ENCODE peak calls at places on chromosome X, in seven cellular contexts. M is PC-3, N is bronchial epithelial cell, C is astrocyte of the spinal cord, X is mucosa of descending colon, Q is iPS DF 6.9, I is fibroblast of pulmonary artery. B is an unnamed sample.

GRCh38 chrX:105837227-105837626 is 14.9 kb downstream of the NRK start:
- DNase-seq in C (peak), X (peak), Q (no peak), N (peak), I (peak), M (peak), B (no peak)

GRCh38 chrX:74242484-74243138 is 61.4 kb upstream of the ZCCHC13 start:
- DNase-seq in I (no peak), N (no peak), C (no peak), X (no peak), M (no peak), Q (no peak), B (no peak)

GRCh38 chrX:123959281-123960063 is 2.0 kb upstream of the STAG2 start:
- DNase-seq in X (peak), Q (no peak), N (no peak), C (peak), I (peak), M (peak), B (no peak)

GRCh38 chrX:19017271-19017670 is 33.4 kb upstream of the PHKA2 start:
- DNase-seq in Q (no peak), I (peak), C (no peak), X (peak), M (peak), N (peak), B (no peak)

GRCh38 chrX:17564689-17565409 is 172.4 kb upstream of the SCML1 start:
- DNase-seq in M (no peak), Q (no peak), N (no peak), C (no peak), I (no peak), X (no peak), B (no peak)

GRCh38 chrX:154594491-154594890 is 9.6 kb downstream of the CTAG1A start:
- DNase-seq in I (no peak), X (no peak), C (no peak), N (no peak), M (no peak), Q (no peak), B (no peak)

GRCh38 chrX:118188977-118189376 is 72.4 kb upstream of the KLHL13 start:
- DNase-seq in I (peak), X (no peak), N (no peak), M (no peak), C (no peak), Q (no peak), B (no peak)

GRCh38 chrX:88828011-88828410 is 81.0 kb downstream of the CPXCR1 start:
- DNase-seq in N (no peak), I (no peak), M (no peak), C (no peak), X (no peak), Q (no peak), B (no peak)

GRCh38 chrX:111568356-111568755 is 56.9 kb downstream of the SERTM2 start:
- DNase-seq in X (peak), I (peak), C (no peak), M (peak), Q (no peak), N (peak), B (no peak)

GRCh38 chrX:73615022-73615421 is 52.0 kb downstream of the CHIC1 start:
- DNase-seq in M (no peak), Q (no peak), X (no peak), I (no peak), C (no peak), N (no peak), B (no peak)

GRCh38 chrX:1554469-1555210 is 17.7 kb upstream of the P2RY8 start:
- DNase-seq in C (no peak), M (no peak), Q (no peak), X (no peak), I (no peak), N (no peak), B (no peak)

GRCh38 chrX:17608898-17609297 is 128.4 kb upstream of the SCML1 start:
- DNase-seq in M (peak), N (no peak), Q (no peak), X (no peak), C (no peak), I (no peak), B (no peak)

GRCh38 chrX:154021131-154021611 is 1.5 kb upstream of the IRAK1 start:
- DNase-seq in I (peak), N (peak), C (peak), M (no peak), Q (no peak), X (no peak), B (no peak)

GRCh38 chrX:117196481-117196880 is 733.7 kb upstream of the CT83 start:
- DNase-seq in Q (peak), X (no peak), N (no peak), C (no peak), M (no peak), I (no peak), B (no peak)

DNA sequence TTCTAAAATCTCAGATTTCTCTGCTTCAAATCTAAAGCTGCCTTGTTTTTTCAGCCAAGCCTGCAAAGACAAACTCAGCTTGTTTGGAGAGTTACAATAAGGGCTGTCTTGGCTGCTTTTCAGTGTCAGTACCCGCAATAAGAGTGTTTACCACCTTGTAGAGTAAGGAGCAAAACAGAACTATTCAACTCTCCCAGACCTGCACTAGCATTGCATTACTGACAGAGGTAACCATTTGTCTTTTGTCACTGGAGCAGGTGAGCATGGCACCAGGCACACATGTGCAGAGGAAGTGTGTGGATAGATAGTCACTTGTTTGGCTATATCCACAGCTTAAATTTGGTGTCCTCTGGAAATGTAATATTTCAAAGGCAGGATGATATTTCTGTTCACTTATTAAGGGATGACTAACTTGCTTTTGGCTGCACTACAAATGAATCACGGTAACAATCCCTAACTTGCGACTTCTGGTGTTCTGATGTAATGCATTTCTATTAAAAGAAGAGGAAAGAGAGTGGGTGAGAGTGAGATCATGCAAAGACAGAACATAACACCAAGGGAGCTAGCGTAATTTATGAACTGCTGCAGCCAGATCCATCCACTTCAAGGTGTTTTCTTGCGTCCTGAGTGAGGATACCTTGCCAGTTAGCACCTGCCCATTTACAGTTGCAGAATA is 38.6 kb downstream of the PTCHD1 start:
- DNase-seq in Q (no peak), M (peak), C (peak), X (no peak), N (peak), I (peak), B (no peak)
- H3K4me3 ChIP-seq in Q (no peak), M (no peak), C (no peak), X (no peak), N (no peak), I (no peak), B (no peak)

GRCh38 chrX:69285881-69286545 is 120.8 kb upstream of the PJA1 start:
- DNase-seq in C (peak), Q (no peak), N (no peak), I (peak), M (peak), X (peak), B (no peak)
- H3K4me3 ChIP-seq in C (peak), Q (peak), N (peak), I (peak), M (peak), X (no peak), B (no peak)

GRCh38 chrX:47618923-47619485 is 653 bp downstream of the SYN1 start:
- DNase-seq in M (no peak), I (no peak), Q (no peak), X (no peak), C (no peak), N (no peak), B (no peak)

GRCh38 chrX:47619486-47620302 is at the start of gene SYN1:
- DNase-seq in I (peak), C (peak), X (peak), N (peak), Q (no peak), M (peak), B (no peak)

GRCh38 chrX:47623540-47624027 is 3.9 kb upstream of the SYN1 start:
- DNase-seq in N (peak), I (peak), X (peak), Q (peak), M (no peak), C (peak), B (no peak)

GRCh38 chrX:47621851-47622250 is 2.2 kb upstream of the SYN1 start:
- DNase-seq in I (no peak), Q (no peak), C (no peak), N (no peak), X (no peak), M (no peak), B (no peak)

DNA sequence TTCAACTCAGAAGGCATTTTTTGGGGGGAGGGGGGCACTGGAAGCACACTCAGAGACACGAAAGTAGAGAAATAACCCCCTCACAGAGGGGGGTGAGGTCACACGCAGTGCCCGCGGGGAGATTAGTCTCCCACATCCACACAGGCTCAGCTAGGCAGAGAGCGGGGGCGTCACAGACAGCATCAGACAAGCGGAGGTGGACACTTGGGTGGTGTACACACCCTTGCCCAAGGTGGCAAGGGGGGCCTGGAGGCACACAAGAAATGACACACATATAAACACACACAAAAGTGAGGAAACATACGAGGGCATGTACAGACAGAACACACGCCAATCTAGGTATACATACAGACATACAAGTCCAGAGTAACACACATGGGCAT is 637 bp upstream of the SYN1 start:
- DNase-seq in I (no peak), Q (no peak), M (no peak), X (no peak), C (no peak), N (no peak), B (no peak)
- H3K4me3 ChIP-seq in I (no peak), Q (peak), M (no peak), X (no peak), C (no peak), N (no peak), B (no peak)

GRCh38 chrX:67613366-67613765 is 69.5 kb downstream of the AR start:
- DNase-seq in N (no peak), I (peak), Q (no peak), X (no peak), M (no peak), C (no peak), B (no peak)
- H3K4me3 ChIP-seq in N (no peak), I (no peak), Q (no peak), X (no peak), M (no peak), C (no peak), B (no peak)

GRCh38 chrX:72078411-72078810 is 53.3 kb downstream of the RTL5 start:
- DNase-seq in N (no peak), X (no peak), Q (no peak), I (no peak), C (no peak), M (no peak), B (no peak)

GRCh38 chrX:72079607-72080006 is 52.1 kb downstream of the RTL5 start:
- DNase-seq in C (peak), N (no peak), M (no peak), X (no peak), I (peak), Q (no peak), B (no peak)

GRCh38 chrX:72080150-72080549 is 51.6 kb downstream of the RTL5 start:
- DNase-seq in Q (no peak), I (no peak), C (no peak), X (no peak), N (no peak), M (no peak), B (no peak)

GRCh38 chrX:72081605-72082320 is 50.0 kb downstream of the RTL5 start:
- DNase-seq in N (no peak), C (no peak), I (no peak), M (no peak), Q (no peak), X (no peak), B (no peak)

GRCh38 chrX:72080800-72081199 is 50.9 kb downstream of the RTL5 start:
- DNase-seq in C (no peak), I (no peak), Q (no peak), N (no peak), M (no peak), X (no peak), B (no peak)
- H3K4me3 ChIP-seq in C (no peak), I (no peak), Q (no peak), N (no peak), M (no peak), X (no peak), B (no peak)

GRCh38 chrX:45765726-45766125 is 565.0 kb upstream of the DIPK2B start:
- DNase-seq in N (no peak), Q (no peak), M (peak), I (no peak), C (peak), X (no peak), B (no peak)
- H3K4me3 ChIP-seq in N (no peak), Q (no peak), M (peak), I (no peak), C (peak), X (no peak), B (no peak)

B was measured in GM12864.